ENCODE peak calls at places on chromosome 18, in five cellular contexts. A is GM23338, S is cardiac fibroblast, J is MCF 10A, K is nephron progenitor cell. M is an unnamed sample.

GRCh38 chr18:42164556-42164955 is 209.5 kb downstream of the PIK3C3 start:
- DNase-seq in A (no peak), S (no peak), J (peak; percentile 25), K (no peak), M (no peak)

GRCh38 chr18:1499265-1499664 is 594.6 kb downstream of the ADCYAP1 start:
- DNase-seq in A (no peak), S (peak; percentile 11), J (no peak), K (no peak), M (no peak)

GRCh38 chr18:57209697-57210096 is 62.8 kb downstream of the BOD1L2 start:
- DNase-seq in A (peak; percentile 23), S (no peak), J (no peak), K (no peak), M (no peak)

GRCh38 chr18:70288171-70288850 is 534 bp upstream of the SOCS6 start:
- DNase-seq in A (peak; percentile 71), S (peak; percentile 33), J (peak; percentile 30), K (no peak), M (peak; percentile 63)

GRCh38 chr18:49456794-49457193 is 3.7 kb downstream of the DYM start:
- DNase-seq in A (no peak), S (peak; percentile 54), J (no peak), K (no peak), M (no peak)

GRCh38 chr18:43758734-43759133 is 481.4 kb upstream of the SYT4 start:
- DNase-seq in A (no peak), S (no peak), J (no peak), K (no peak), M (no peak)

GRCh38 chr18:48308027-48308635 is 101.1 kb downstream of the ZBTB7C start:
- DNase-seq in A (no peak), S (no peak), J (no peak), K (no peak), M (no peak)

GRCh38 chr18:770583-770961 is 41.5 kb downstream of the YES1 start:
- DNase-seq in A (no peak), S (no peak), J (no peak), K (no peak), M (no peak)

GRCh38 chr18:21739604-21740473 is 753 bp upstream of the MIB1 start:
- DNase-seq in A (peak; percentile 25), S (peak; percentile 21), J (no peak), K (no peak), M (no peak)

GRCh38 chr18:3485153-3486149 is 35.5 kb downstream of the TGIF1 start:
- DNase-seq in A (no peak), S (no peak), J (peak; percentile 14), K (no peak), M (no peak)

GRCh38 chr18:51132256-51132935 is 65.1 kb downstream of the MEX3C start:
- DNase-seq in A (no peak), S (no peak), J (peak; percentile 51), K (no peak), M (no peak)

GRCh38 chr18:26071020-26071419 is 19.4 kb downstream of the SS18 start:
- DNase-seq in A (no peak), S (no peak), J (no peak), K (no peak), M (no peak)

GRCh38 chr18:5543854-5544389 is at the start of gene EPB41L3:
- DNase-seq in A (peak; percentile 54), S (peak; percentile 56), J (no peak), K (peak; percentile 66), M (no peak)

GRCh38 chr18:3761266-3761665 is 311.3 kb downstream of the TGIF1 start:
- DNase-seq in A (no peak), S (no peak), J (no peak), K (no peak), M (no peak)

GRCh38 chr18:46677609-46678470 is 20.8 kb upstream of the LOXHD1 start:
- DNase-seq in A (peak; percentile 16), S (peak; percentile 3), J (peak; percentile 35), K (no peak), M (peak; percentile 46)

GRCh38 chr18:50311573-50312106 is 24.1 kb upstream of the CXXC1 start:
- DNase-seq in A (no peak), S (no peak), J (no peak), K (no peak), M (no peak)

GRCh38 chr18:31819106-31819924 is 58.6 kb upstream of the SLC25A52 start:
- DNase-seq in A (peak; percentile 92), S (peak; percentile 68), J (peak; percentile 62), K (peak; percentile 16), M (peak; percentile 34)

GRCh38 chr18:11522992-11523391 is 86.4 kb upstream of the SLC35G4 start:
- DNase-seq in A (no peak), S (no peak), J (no peak), K (no peak), M (no peak)

GRCh38 chr18:9595197-9595596 is 19.2 kb downstream of the PPP4R1 start:
- DNase-seq in A (no peak), S (peak; percentile 53), J (no peak), K (no peak), M (no peak)

GRCh38 chr18:38362286-38362792 is 796.7 kb upstream of the CELF4 start:
- DNase-seq in A (peak; percentile 9), S (no peak), J (no peak), K (no peak), M (no peak)

GRCh38 chr18:36096955-36097354 is 29.6 kb upstream of the RPRD1A start:
- DNase-seq in A (no peak), S (no peak), J (no peak), K (no peak), M (no peak)

GRCh38 chr18:9992988-9993845 is 79.4 kb downstream of the VAPA start:
- DNase-seq in A (no peak), S (no peak), J (no peak), K (no peak), M (no peak)

GRCh38 chr18:8856769-8857393 is 151.5 kb downstream of the MTCL1 start:
- DNase-seq in A (peak; percentile 25), S (no peak), J (no peak), K (peak; percentile 14), M (no peak)

GRCh38 chr18:36017232-36017631 is 44.8 kb downstream of the RMP24 start:
- DNase-seq in A (no peak), S (no peak), J (no peak), K (no peak), M (no peak)

GRCh38 chr18:34543940-34544339 is 166.2 kb upstream of the DTNA start:
- DNase-seq in A (no peak), S (no peak), J (no peak), K (no peak), M (no peak)

GRCh38 chr18:27823053-27823452 is 353.9 kb downstream of the CDH2 start:
- DNase-seq in A (peak; percentile 6), S (no peak), J (no peak), K (no peak), M (no peak)

GRCh38 chr18:49321800-49322461 is 138.5 kb downstream of the DYM start:
- DNase-seq in A (no peak), S (peak; percentile 51), J (peak; percentile 53), K (no peak), M (no peak)

GRCh38 chr18:29377346-29377745 is 1200.4 kb upstream of the CDH2 start:
- DNase-seq in A (no peak), S (no peak), J (no peak), K (no peak), M (no peak)

GRCh38 chr18:28175047-28175929 is 1.6 kb downstream of the CDH2 start:
- DNase-seq in A (peak; percentile 67), S (peak; percentile 58), J (no peak), K (peak; percentile 84), M (no peak)

GRCh38 chr18:56115072-56116038 is 523.0 kb downstream of the TXNL1 start:
- DNase-seq in A (no peak), S (no peak), J (no peak), K (no peak), M (no peak)

GRCh38 chr18:36186461-36187137 is 698 bp upstream of the MOCOS start:
- DNase-seq in A (peak; percentile 73), S (peak; percentile 29), J (peak; percentile 64), K (peak; percentile 22), M (peak; percentile 38)

GRCh38 chr18:12990977-12991838 is at the start of gene CEP192:
- DNase-seq in A (peak; percentile 98), S (peak; percentile 99), J (peak; percentile 98), K (peak; percentile 96), M (peak; percentile 95)

GRCh38 chr18:12995952-12996477 is 4.9 kb downstream of the CEP192 start:
- DNase-seq in A (no peak), S (no peak), J (no peak), K (no peak), M (no peak)

GRCh38 chr18:12995424-12995823 is 4.3 kb downstream of the CEP192 start:
- DNase-seq in A (no peak), S (no peak), J (no peak), K (no peak), M (no peak)

GRCh38 chr18:12991839-12992216 is 666 bp downstream of the CEP192 start:
- DNase-seq in A (no peak), S (no peak), J (no peak), K (no peak), M (no peak)

GRCh38 chr18:12993439-12993838 is 2.3 kb downstream of the CEP192 start:
- DNase-seq in A (peak; percentile 15), S (no peak), J (no peak), K (no peak), M (no peak)
- TF ChIP-seq CTCF in A (no peak), S (no peak), J (no peak), K (no peak), M (no peak)

GRCh38 chr18:62245177-62245576 is 58.1 kb downstream of the RELCH start:
- DNase-seq in A (no peak), S (no peak), J (no peak), K (no peak), M (no peak)

GRCh38 chr18:62248313-62248712 is 61.3 kb downstream of the RELCH start:
- DNase-seq in A (no peak), S (no peak), J (no peak), K (no peak), M (no peak)

GRCh38 chr18:62249478-62250097 is 62.5 kb downstream of the RELCH start:
- DNase-seq in A (peak; percentile 91), S (peak; percentile 89), J (peak; percentile 80), K (peak; percentile 69), M (peak; percentile 42)

GRCh38 chr18:62242955-62243354 is 55.9 kb downstream of the RELCH start:
- DNase-seq in A (no peak), S (no peak), J (no peak), K (no peak), M (no peak)

GRCh38 chr18:62245699-62246098 is 58.6 kb downstream of the RELCH start:
- DNase-seq in A (peak; percentile 21), S (no peak), J (no peak), K (no peak), M (no peak)
- TF ChIP-seq CTCF in A (no peak), S (no peak), J (no peak), K (no peak), M (peak; percentile 7)

GRCh38 chr18:7298149-7298548 is 67.3 kb downstream of the LRRC30 start:
- DNase-seq in A (no peak), S (no peak), J (no peak), K (no peak), M (no peak)
- TF ChIP-seq CTCF in A (no peak), S (no peak), J (no peak), K (no peak), M (no peak)

DNA sequence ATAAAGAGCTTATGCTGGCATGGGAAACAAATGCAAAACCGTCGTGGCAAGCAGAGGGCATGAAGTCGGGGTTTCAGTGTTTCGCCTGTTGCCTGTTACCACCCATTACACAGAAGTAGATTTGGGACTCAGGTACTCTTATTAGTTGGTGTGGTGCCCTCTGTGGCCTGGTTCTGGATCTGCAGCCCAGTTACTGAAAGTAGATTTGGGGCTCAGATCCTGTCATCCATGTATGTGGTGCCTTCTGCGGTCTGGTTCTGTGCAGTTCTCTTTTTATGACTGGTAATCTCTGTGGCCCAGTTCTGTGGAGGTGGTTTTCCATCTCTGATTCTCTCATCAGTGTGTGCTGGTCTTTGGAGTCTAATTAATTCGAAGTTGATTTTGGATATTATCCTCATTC is 45.2 kb downstream of the ADNP2 start:
- DNase-seq in A (peak; percentile 76), S (peak; percentile 41), J (peak; percentile 36), K (no peak), M (peak; percentile 57)
- TF ChIP-seq CTCF in A (peak; percentile 74), S (peak; percentile 45), J (peak; percentile 45), K (no peak), M (peak; percentile 63)